ENCODE peak calls at places on chromosomes 5 and 9, in eight cellular contexts. Q is IMR-90, Z is A549, M is suprapubic skin, A is body of pancreas, W is ovary, K is endothelial cell of umbilical vein, G is H1. V is an unnamed sample.
A peak's percentile ranks its signal among the peaks of the same experiment; 100 is the strongest.

GRCh38 chr9:70136632-70137031 is 93.0 kb downstream of the MAMDC2 start:
- DNase-seq in Q (peak; percentile 69), Z (no peak), M (no peak), A (no peak), W (no peak), K (peak; percentile 64), G (no peak), V (no peak)

GRCh38 chr5:169856571-169856970 is 123.7 kb downstream of the INSYN2B start:
- DNase-seq in Q (peak; percentile 95), Z (peak; percentile 57), M (no peak), A (no peak), W (no peak), K (peak; percentile 30), G (no peak), V (peak; percentile 60)

GRCh38 chr9:116791314-116791713 is 104.2 kb downstream of the TRIM32 start:
- DNase-seq in Q (peak; percentile 64), Z (no peak), M (no peak), A (no peak), W (no peak), K (no peak), G (no peak), V (no peak)

GRCh38 chr9:133199648-133200321 is 9.3 kb downstream of the OBP2B start:
- DNase-seq in Q (no peak), Z (no peak), M (no peak), A (peak; percentile 27), W (peak; percentile 54), K (no peak), G (no peak), V (peak; percentile 81)

GRCh38 chr9:122912964-122913673 is at the start of gene ZBTB6:
- DNase-seq in Q (peak; percentile 81), Z (peak; percentile 87), M (peak; percentile 79), A (peak; percentile 74), W (peak; percentile 49), K (peak; percentile 77), G (no peak), V (peak; percentile 83)

GRCh38 chr9:93288891-93289883 is 105.2 kb downstream of the WNK2 start:
- DNase-seq in Q (peak; percentile 62), Z (peak; percentile 52), M (no peak), A (peak; percentile 11), W (no peak), K (no peak), G (no peak), V (peak; percentile 46)

GRCh38 chr5:122478741-122479459 is 166.9 kb downstream of the SNCAIP start:
- DNase-seq in Q (peak; percentile 74), Z (peak; percentile 27), M (no peak), A (no peak), W (no peak), K (no peak), G (no peak), V (no peak)

GRCh38 chr9:72356019-72356653 is 8.9 kb downstream of the ZFAND5 start:
- DNase-seq in Q (no peak), Z (no peak), M (no peak), A (no peak), W (no peak), K (no peak), G (no peak), V (no peak)

GRCh38 chr9:126236273-126236672 is 90.4 kb upstream of the MVB12B start:
- DNase-seq in Q (no peak), Z (no peak), M (no peak), A (no peak), W (no peak), K (no peak), G (no peak), V (no peak)

GRCh38 chr9:99819484-99820329 is 2.0 kb upstream of the NR4A3 start:
- DNase-seq in Q (peak; percentile 96), Z (peak; percentile 78), M (peak; percentile 96), A (peak; percentile 89), W (peak; percentile 94), K (peak; percentile 93), G (no peak), V (peak; percentile 96)
- TF ChIP-seq POLR2A in Q (peak; percentile 82), Z (peak; percentile 81), M (peak; percentile 68), A (peak; percentile 94), W (peak; percentile 73), K (no peak), G (no peak), V (peak; percentile 62)

DNA sequence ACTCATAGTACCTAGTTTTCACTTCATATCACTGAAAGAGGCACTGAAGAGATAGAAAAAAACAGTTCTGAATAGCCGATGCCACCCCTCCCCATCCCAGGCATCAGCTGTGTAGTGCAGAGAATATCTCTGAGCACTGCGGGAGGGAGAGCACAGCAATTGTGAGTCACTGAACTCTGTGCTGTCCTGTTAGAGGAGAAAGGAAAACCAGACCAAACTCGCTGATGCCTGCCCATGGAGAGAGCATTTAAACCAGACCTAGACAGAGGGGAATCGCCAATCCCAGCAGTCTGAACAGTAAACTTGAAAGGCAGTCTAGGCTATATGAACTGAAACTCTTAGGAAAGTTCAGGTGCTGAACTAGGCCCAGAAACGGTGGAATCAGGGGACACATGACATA is 120.1 kb upstream of the SLC30A5 start:
- DNase-seq in Q (no peak), Z (no peak), M (no peak), A (no peak), W (no peak), K (no peak), G (no peak), V (no peak)
- TF ChIP-seq POLR2A in Q (no peak), Z (no peak), M (no peak), A (no peak), W (no peak), K (no peak), G (no peak), V (no peak)

GRCh38 chr5:150137168-150137957 is 18.3 kb downstream of the PDGFRB start:
- DNase-seq in Q (peak; percentile 70), Z (no peak), M (no peak), A (no peak), W (peak; percentile 41), K (peak; percentile 63), G (no peak), V (no peak)
- TF ChIP-seq POLR2A in Q (peak; percentile 36), Z (no peak), M (no peak), A (no peak), W (no peak), K (no peak), G (no peak), V (no peak)

GRCh38 chr5:150394912-150395689 is 17.6 kb downstream of the CD74 start:
- DNase-seq in Q (no peak), Z (no peak), M (no peak), A (no peak), W (no peak), K (no peak), G (no peak), V (no peak)
- TF ChIP-seq POLR2A in Q (no peak), Z (no peak), M (no peak), A (no peak), W (no peak), K (no peak), G (no peak), V (no peak)

V was measured in NB4.